ENCODE peak calls at places on chromosomes 6 and 20, in five cellular contexts. A, N, U, S and B are unnamed samples. For H3K4me1, the result is how much of the 10 kb centered on the place peaks cover.

GRCh38 chr6:37691904-37692806 is 5.5 kb downstream of the MDGA1 start:
- DNase-seq in A (peak), N (peak), U (peak), S (peak), B (peak)

GRCh38 chr6:160431231-160431630 is 83.1 kb downstream of the SLC22A3 start:
- DNase-seq in A (no peak), N (no peak), U (peak), S (peak), B (no peak)

GRCh38 chr20:1904160-1904559 is 9.0 kb downstream of the SIRPA start:
- DNase-seq in A (no peak), N (no peak), U (no peak), S (no peak), B (no peak)

GRCh38 chr6:4776967-4777925 is 1.0 kb downstream of the CDYL start:
- DNase-seq in A (no peak), N (peak), U (peak), S (peak), B (peak)

GRCh38 chr20:32560989-32561830 is 23.9 kb downstream of the NOL4L start:
- DNase-seq in A (peak), N (peak), U (no peak), S (no peak), B (no peak)

GRCh38 chr6:128500017-128500416 is 20.4 kb downstream of the PTPRK start:
- DNase-seq in A (no peak), N (no peak), U (no peak), S (no peak), B (no peak)

GRCh38 chr6:79913369-79913768 is 34.0 kb downstream of the ELOVL4 start:
- DNase-seq in A (no peak), N (no peak), U (no peak), S (no peak), B (no peak)

GRCh38 chr20:19662638-19662995 is 95.4 kb upstream of the RIN2 start:
- DNase-seq in A (no peak), N (no peak), U (no peak), S (no peak), B (no peak)

GRCh38 chr6:63799813-63800212 is 164.2 kb downstream of the PHF3 start:
- DNase-seq in A (no peak), N (no peak), U (no peak), S (no peak), B (peak)

GRCh38 chr20:59159091-59159821 is 4.4 kb upstream of the ZNF831 start:
- DNase-seq in A (no peak), N (peak), U (no peak), S (no peak), B (no peak)

GRCh38 chr6:116127771-116128493 is 2.0 kb upstream of the COL10A1 start:
- DNase-seq in A (no peak), N (no peak), U (no peak), S (no peak), B (no peak)

GRCh38 chr20:33732166-33732970 is 572 bp downstream of the ZNF341 start:
- DNase-seq in A (peak), N (peak), U (peak), S (peak), B (peak)

GRCh38 chr20:50776122-50776795 is 18.6 kb upstream of the BCAS4 start:
- DNase-seq in A (no peak), N (no peak), U (no peak), S (no peak), B (peak)

GRCh38 chr20:35146299-35146921 is 726 bp downstream of the EDEM2 start:
- DNase-seq in A (peak), N (no peak), U (peak), S (no peak), B (peak)

GRCh38 chr6:158086054-158086705 is 81.9 kb downstream of the SERAC1 start:
- DNase-seq in A (no peak), N (no peak), U (no peak), S (no peak), B (no peak)

GRCh38 chr20:62225026-62225425 is 4.9 kb upstream of the HRH3 start:
- DNase-seq in A (peak), N (no peak), U (no peak), S (no peak), B (no peak)

GRCh38 chr20:62227977-62228958 is 8.2 kb upstream of the HRH3 start:
- DNase-seq in A (peak), N (no peak), U (peak), S (no peak), B (no peak)

GRCh38 chr20:62225820-62226635 is 6.0 kb upstream of the HRH3 start:
- DNase-seq in A (peak), N (no peak), U (no peak), S (no peak), B (no peak)

GRCh38 chr20:62227591-62227976 is 7.5 kb upstream of the HRH3 start:
- DNase-seq in A (peak), N (no peak), U (no peak), S (no peak), B (no peak)

DNA sequence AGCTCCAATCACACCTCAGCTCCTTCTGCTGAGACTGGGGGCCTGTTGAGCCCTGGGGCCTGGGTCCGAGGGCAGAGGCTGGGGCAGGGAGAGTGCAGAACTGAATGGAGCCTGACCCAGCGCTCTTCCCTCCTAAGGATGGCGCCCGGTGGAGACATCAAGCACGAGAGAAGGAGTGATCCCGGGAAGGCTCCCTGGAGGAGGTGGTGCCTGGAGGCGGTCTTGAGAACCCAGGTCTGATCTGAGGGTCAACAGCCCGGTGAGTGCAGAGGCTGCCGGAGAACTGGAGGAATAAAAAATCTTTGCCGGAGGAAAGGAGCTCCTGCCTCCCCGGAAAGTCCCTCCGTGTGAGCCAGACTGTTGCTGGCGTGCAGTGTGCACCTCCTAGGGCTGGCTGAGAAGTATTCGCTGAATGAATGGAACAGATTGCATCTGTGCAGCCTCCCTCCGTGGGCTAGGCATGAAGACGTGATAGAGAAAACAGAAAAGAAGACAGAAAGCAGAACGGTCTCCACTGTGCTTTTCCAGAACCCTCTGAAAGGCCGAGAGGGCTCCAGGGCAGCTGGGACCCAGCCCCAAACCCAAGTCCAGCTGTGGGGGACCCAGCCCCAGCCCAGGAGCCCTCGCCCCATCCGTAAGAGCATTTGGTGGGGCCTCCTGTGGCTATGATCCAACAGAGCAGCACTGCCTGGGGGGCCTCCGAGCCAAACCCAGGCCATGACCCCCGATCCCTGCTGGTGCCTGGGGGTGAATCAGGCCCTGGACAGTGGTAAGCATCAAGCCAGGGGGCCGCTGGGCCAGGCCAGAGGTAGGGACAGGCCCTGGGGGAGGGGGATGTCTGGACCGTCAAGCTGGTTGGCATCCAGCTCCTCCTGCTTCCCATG is 6.9 kb upstream of the HRH3 start:
- DNase-seq in A (peak), N (no peak), U (no peak), S (no peak), B (no peak)
- H3K27ac ChIP-seq in A (no peak), N (no peak), U (no peak), S (no peak), B (no peak)

GRCh38 chr6:135226537-135226936 is 45.4 kb downstream of the MYB start:
- DNase-seq in A (no peak), N (no peak), U (no peak), S (no peak), B (no peak)
- H3K4me1 ChIP-seq in A (under half), N (under half), U (under half), S (under half), B (under half)

DNA sequence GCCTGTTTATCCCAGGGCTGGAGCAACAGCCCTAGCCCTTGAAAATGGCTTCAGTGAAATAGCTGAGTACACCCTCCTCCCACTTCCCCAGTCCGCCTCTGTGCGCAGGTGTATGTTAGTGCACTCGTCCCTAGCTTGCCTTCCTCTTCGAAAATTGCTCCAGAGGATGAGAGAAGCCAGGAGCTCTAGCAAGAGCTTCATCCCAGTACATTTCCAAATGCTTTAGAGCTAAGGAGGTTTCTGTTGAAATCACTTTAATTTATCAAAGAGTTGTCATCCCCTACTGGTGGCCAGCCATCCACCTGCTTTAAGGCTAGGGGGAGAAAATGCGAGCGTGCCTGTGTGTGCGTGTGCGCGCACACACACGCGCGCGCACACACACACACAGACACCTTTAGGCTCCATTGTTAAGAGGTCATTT is 5.4 kb upstream of the POU3F2 start:
- DNase-seq in A (no peak), N (no peak), U (no peak), S (no peak), B (no peak)
- H3K4me3 ChIP-seq in A (no peak), N (no peak), U (no peak), S (no peak), B (no peak)

DNA sequence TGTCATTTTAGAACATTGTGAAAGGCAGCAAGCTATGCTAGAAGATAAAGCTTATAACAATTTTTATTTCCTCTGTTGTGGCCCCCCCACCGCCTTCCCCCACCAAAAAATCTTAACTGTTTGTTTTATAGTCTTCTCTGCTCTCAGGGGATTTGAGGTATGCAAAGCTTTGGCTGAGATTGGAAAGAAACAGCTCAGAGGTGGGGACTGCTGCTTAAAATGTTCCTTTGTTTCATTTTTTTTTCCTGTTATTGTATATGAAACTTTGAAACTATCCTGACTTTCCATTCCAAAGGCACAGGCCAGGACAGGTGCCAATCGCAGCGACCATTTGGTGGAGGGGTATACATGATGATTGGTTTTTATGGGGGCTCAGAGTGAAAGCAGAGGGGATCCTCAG is 114.7 kb upstream of the PHACTR1 start:
- DNase-seq in A (no peak), N (no peak), U (no peak), S (no peak), B (no peak)
- H3K27ac ChIP-seq in A (no peak), N (no peak), U (no peak), S (peak), B (no peak)

GRCh38 chr6:144411506-144412165 is 126.5 kb downstream of the UTRN start:
- DNase-seq in A (no peak), N (no peak), U (no peak), S (no peak), B (no peak)
- H3K4me1 ChIP-seq in A (under half), N (under half), U (under half), S (under half), B (under half)

GRCh38 chr20:60465993-60466682 is 507.9 kb downstream of the CDH26 start:
- DNase-seq in A (no peak), N (no peak), U (no peak), S (no peak), B (no peak)
- H3K4me3 ChIP-seq in A (no peak), N (no peak), U (no peak), S (no peak), B (no peak)

GRCh38 chr6:162404926-162405325 is 322.6 kb downstream of the PRKN start:
- DNase-seq in A (no peak), N (no peak), U (no peak), S (no peak), B (no peak)

GRCh38 chr6:162408805-162409535 is 318.6 kb downstream of the PRKN start:
- DNase-seq in A (no peak), N (no peak), U (no peak), S (no peak), B (no peak)

DNA sequence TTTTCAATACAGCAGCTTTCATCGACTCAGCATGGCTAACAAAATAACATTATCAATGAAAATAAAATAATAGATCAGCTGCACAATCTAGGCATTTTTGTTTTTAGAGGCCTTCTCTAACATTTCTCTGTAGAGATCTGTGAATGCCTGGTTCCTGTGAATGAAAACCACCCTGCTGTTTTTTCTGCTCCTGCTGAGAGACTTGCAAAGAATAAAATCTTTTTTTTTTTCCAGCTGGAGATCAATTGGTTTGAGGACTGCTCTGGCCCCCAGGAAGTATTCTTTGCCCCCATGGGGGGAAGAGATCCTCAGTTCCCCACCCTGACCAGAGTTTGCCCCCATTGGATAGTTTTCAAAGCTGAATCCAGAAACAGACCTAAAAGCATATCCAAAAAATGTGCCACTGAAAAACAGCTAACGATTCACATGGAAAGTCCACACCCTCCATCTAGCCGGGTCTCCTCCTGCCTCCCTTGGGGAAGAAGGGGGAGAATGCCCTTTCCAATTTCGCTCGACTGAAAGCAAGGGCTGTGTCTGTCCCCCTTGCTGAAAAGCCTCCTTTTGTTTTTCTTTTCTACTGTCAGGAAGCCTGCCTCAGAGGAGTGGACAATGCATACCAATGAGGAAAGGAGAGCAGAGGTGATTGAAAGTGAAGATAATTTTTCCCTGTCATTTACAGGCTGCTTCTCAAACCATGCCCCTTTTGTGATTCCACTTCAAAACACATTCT is 317.4 kb downstream of the PRKN start:
- DNase-seq in A (no peak), N (no peak), U (no peak), S (no peak), B (no peak)
- H3K27ac ChIP-seq in A (no peak), N (no peak), U (no peak), S (no peak), B (no peak)

DNA sequence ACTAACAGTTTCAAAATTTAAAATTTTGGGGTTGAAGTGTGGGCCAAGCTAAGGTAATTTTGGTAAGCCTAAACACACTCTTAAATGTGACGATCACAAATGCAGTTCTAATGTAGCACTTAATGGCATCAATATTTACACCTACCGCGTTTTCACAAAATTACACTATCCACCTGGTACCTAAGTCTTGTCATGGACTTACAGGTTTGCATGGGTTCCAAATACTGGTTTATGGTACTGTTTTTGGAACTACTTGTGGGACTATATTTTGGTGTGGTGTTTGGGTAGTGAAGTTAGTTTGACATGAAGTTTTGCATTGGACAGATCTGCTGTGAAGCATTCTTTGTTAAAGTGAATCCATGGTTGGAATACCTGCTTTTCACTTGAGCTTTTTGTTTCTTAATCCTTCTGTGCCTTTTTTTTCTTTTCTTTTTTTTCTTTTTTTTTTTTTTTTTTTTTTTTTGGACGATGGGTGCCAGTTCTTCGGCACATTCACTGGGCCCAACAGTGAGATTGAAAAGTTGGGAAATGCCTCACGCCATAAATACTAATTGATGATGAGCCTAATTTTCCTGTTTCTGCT is 6.5 kb downstream of the SRSF3 start:
- DNase-seq in A (no peak), N (no peak), U (no peak), S (no peak), B (no peak)
- H3K4me1 ChIP-seq in A (half or more), N (half or more), U (under half), S (half or more), B (half or more)